ENCODE peak calls at places on chromosomes 6 and 20, in nine cellular contexts. One of them, this sample, is unnamed.
A peak's percentile ranks its signal among the peaks of the same experiment; 100 is the strongest.

GRCh38 chr20:64079273-64080012 is at the start of gene RGS19:
- DNase-seq in fibroblast of pulmonary artery: peak; percentile 67
- DNase-seq in psoas muscle: peak; percentile 85
- DNase-seq in GM12865: peak; percentile 90
- DNase-seq in NCI-H460: peak; percentile 69
- DNase-seq in stimulated activated CD4-positive, alpha-beta T cell treated with anti-CD3 and anti-CD28 coated beads, Interleukin-2, amount 100 ng/mL, for 48 hours: peak; percentile 62
- DNase-seq in activated T-cell treated with anti-CD3 and anti-CD28 coated beads, Interleukin-2, amount 50 U/mL, for 72 hours: peak; percentile 77
- DNase-seq in type B pancreatic cell: peak; percentile 83
- DNase-seq in lower lobe of right lung: peak; percentile 91
- DNase-seq in this sample: peak; percentile 87

GRCh38 chr6:3209114-3210023 is 18.1 kb downstream of the TUBB2B start:
- DNase-seq in fibroblast of pulmonary artery: peak; percentile 93
- DNase-seq in psoas muscle: peak; percentile 67
- DNase-seq in GM12865: peak; percentile 91
- DNase-seq in NCI-H460: peak; percentile 94
- DNase-seq in stimulated activated CD4-positive, alpha-beta T cell treated with anti-CD3 and anti-CD28 coated beads, Interleukin-2, amount 100 ng/mL, for 48 hours: peak; percentile 65
- DNase-seq in activated T-cell treated with anti-CD3 and anti-CD28 coated beads, Interleukin-2, amount 50 U/mL, for 72 hours: peak; percentile 65
- DNase-seq in type B pancreatic cell: no peak
- DNase-seq in lower lobe of right lung: no peak
- DNase-seq in this sample: peak; percentile 42

GRCh38 chr20:13510837-13511488 is 127.8 kb downstream of the TASP1 start:
- DNase-seq in fibroblast of pulmonary artery: no peak
- DNase-seq in psoas muscle: peak; percentile 68
- DNase-seq in GM12865: no peak
- DNase-seq in NCI-H460: no peak
- DNase-seq in stimulated activated CD4-positive, alpha-beta T cell treated with anti-CD3 and anti-CD28 coated beads, Interleukin-2, amount 100 ng/mL, for 48 hours: no peak
- DNase-seq in activated T-cell treated with anti-CD3 and anti-CD28 coated beads, Interleukin-2, amount 50 U/mL, for 72 hours: no peak
- DNase-seq in type B pancreatic cell: no peak
- DNase-seq in lower lobe of right lung: no peak
- DNase-seq in this sample: no peak

GRCh38 chr6:139150915-139151314 is 16.0 kb downstream of the HECA start:
- DNase-seq in fibroblast of pulmonary artery: no peak
- DNase-seq in psoas muscle: no peak
- DNase-seq in GM12865: no peak
- DNase-seq in NCI-H460: no peak
- DNase-seq in stimulated activated CD4-positive, alpha-beta T cell treated with anti-CD3 and anti-CD28 coated beads, Interleukin-2, amount 100 ng/mL, for 48 hours: no peak
- DNase-seq in activated T-cell treated with anti-CD3 and anti-CD28 coated beads, Interleukin-2, amount 50 U/mL, for 72 hours: no peak
- DNase-seq in type B pancreatic cell: no peak
- DNase-seq in lower lobe of right lung: no peak
- DNase-seq in this sample: no peak

GRCh38 chr6:36754582-36755434 is 57.2 kb downstream of the RAB44 start:
- DNase-seq in fibroblast of pulmonary artery: no peak
- DNase-seq in psoas muscle: no peak
- DNase-seq in GM12865: peak; percentile 39
- DNase-seq in NCI-H460: no peak
- DNase-seq in stimulated activated CD4-positive, alpha-beta T cell treated with anti-CD3 and anti-CD28 coated beads, Interleukin-2, amount 100 ng/mL, for 48 hours: no peak
- DNase-seq in activated T-cell treated with anti-CD3 and anti-CD28 coated beads, Interleukin-2, amount 50 U/mL, for 72 hours: no peak
- DNase-seq in type B pancreatic cell: no peak
- DNase-seq in lower lobe of right lung: no peak
- DNase-seq in this sample: peak; percentile 31

GRCh38 chr6:26121141-26122004 is 34.1 kb downstream of the HFE start:
- DNase-seq in fibroblast of pulmonary artery: no peak
- DNase-seq in psoas muscle: no peak
- DNase-seq in GM12865: no peak
- DNase-seq in NCI-H460: no peak
- DNase-seq in stimulated activated CD4-positive, alpha-beta T cell treated with anti-CD3 and anti-CD28 coated beads, Interleukin-2, amount 100 ng/mL, for 48 hours: no peak
- DNase-seq in activated T-cell treated with anti-CD3 and anti-CD28 coated beads, Interleukin-2, amount 50 U/mL, for 72 hours: no peak
- DNase-seq in type B pancreatic cell: no peak
- DNase-seq in lower lobe of right lung: no peak
- DNase-seq in this sample: no peak

GRCh38 chr6:118324081-118324480 is 224.0 kb upstream of the PLN start:
- DNase-seq in fibroblast of pulmonary artery: no peak
- DNase-seq in psoas muscle: no peak
- DNase-seq in GM12865: no peak
- DNase-seq in NCI-H460: no peak
- DNase-seq in stimulated activated CD4-positive, alpha-beta T cell treated with anti-CD3 and anti-CD28 coated beads, Interleukin-2, amount 100 ng/mL, for 48 hours: no peak
- DNase-seq in activated T-cell treated with anti-CD3 and anti-CD28 coated beads, Interleukin-2, amount 50 U/mL, for 72 hours: no peak
- DNase-seq in type B pancreatic cell: no peak
- DNase-seq in lower lobe of right lung: no peak
- DNase-seq in this sample: no peak

GRCh38 chr6:134589512-134589911 is 271.6 kb upstream of the SGK1 start:
- DNase-seq in fibroblast of pulmonary artery: peak; percentile 99
- DNase-seq in psoas muscle: no peak
- DNase-seq in GM12865: no peak
- DNase-seq in NCI-H460: peak; percentile 97
- DNase-seq in stimulated activated CD4-positive, alpha-beta T cell treated with anti-CD3 and anti-CD28 coated beads, Interleukin-2, amount 100 ng/mL, for 48 hours: no peak
- DNase-seq in activated T-cell treated with anti-CD3 and anti-CD28 coated beads, Interleukin-2, amount 50 U/mL, for 72 hours: no peak
- DNase-seq in type B pancreatic cell: no peak
- DNase-seq in lower lobe of right lung: no peak
- DNase-seq in this sample: no peak

GRCh38 chr20:22582960-22583772 is 1.2 kb downstream of the FOXA2 start:
- DNase-seq in fibroblast of pulmonary artery: no peak
- DNase-seq in psoas muscle: no peak
- DNase-seq in GM12865: no peak
- DNase-seq in NCI-H460: no peak
- DNase-seq in stimulated activated CD4-positive, alpha-beta T cell treated with anti-CD3 and anti-CD28 coated beads, Interleukin-2, amount 100 ng/mL, for 48 hours: no peak
- DNase-seq in activated T-cell treated with anti-CD3 and anti-CD28 coated beads, Interleukin-2, amount 50 U/mL, for 72 hours: no peak
- DNase-seq in type B pancreatic cell: no peak
- DNase-seq in lower lobe of right lung: peak; percentile 52
- DNase-seq in this sample: no peak

This sample was measured in OCI-LY7.